ENCODE peak calls at places on chromosomes 1 and 21, in four cellular contexts. U is BJ; K is activated CD8-positive, alpha-beta T cell treated with anti-CD3 and anti-CD28 coated beads for 36 hours; F is nephron progenitor cell. I is an unnamed sample.

GRCh38 chr1:101918277-101918676 is 78.4 kb downstream of the OLFM3 start:
- DNase-seq in F (no peak), K (no peak), U (no peak), I (no peak)

GRCh38 chr1:16724718-16725438 is 15.4 kb upstream of the RNU1-4 start:
- DNase-seq in U (no peak), F (no peak), K (no peak), I (no peak)

GRCh38 chr1:1535989-1536937 is 4.2 kb downstream of the TMEM240 start:
- DNase-seq in K (no peak), U (no peak), F (no peak), I (no peak)

GRCh38 chr1:246724001-246724724 is at the start of gene SCCPDH:
- DNase-seq in U (peak; percentile 11), K (peak; percentile 83), F (peak; percentile 82), I (peak; percentile 84)

GRCh38 chr1:30756206-30756544 is 1.4 kb downstream of the LAPTM5 start:
- DNase-seq in U (no peak), K (no peak), F (no peak), I (no peak)

GRCh38 chr1:53176452-53177344 is 19.9 kb upstream of the CPT2 start:
- DNase-seq in K (no peak), F (no peak), U (no peak), I (peak; percentile 57)

GRCh38 chr1:236064674-236065508 is at the start of gene NID1:
- DNase-seq in F (peak; percentile 88), U (no peak), K (peak; percentile 13), I (peak; percentile 94)

GRCh38 chr1:48930011-48930410 is 153.3 kb upstream of the BEND5 start:
- DNase-seq in K (no peak), F (no peak), U (no peak), I (no peak)

GRCh38 chr1:156551866-156552265 is 20.5 kb downstream of the IQGAP3 start:
- DNase-seq in U (no peak), F (no peak), K (no peak), I (no peak)

GRCh38 chr1:205477759-205478247 is 22.0 kb upstream of the BLACAT1 start:
- DNase-seq in K (no peak), F (no peak), U (peak; percentile 39), I (peak; percentile 50)

GRCh38 chr1:199123615-199124014 is 484.8 kb downstream of the PTPRC start:
- DNase-seq in U (peak; percentile 66), F (no peak), K (no peak), I (no peak)

GRCh38 chr1:121483234-121483633 is 298.5 kb downstream of the SRGAP2C start:
- DNase-seq in U (no peak), K (no peak), F (no peak), I (no peak)

GRCh38 chr1:46411601-46412341 is 17.7 kb downstream of the FAAH start:
- DNase-seq in K (peak; percentile 51), F (peak; percentile 29), U (no peak), I (no peak)

GRCh38 chr1:15046487-15047165 is 106.9 kb upstream of the TMEM51 start:
- DNase-seq in K (peak; percentile 70), F (peak; percentile 89), U (peak; percentile 11), I (peak; percentile 90)
- TF ChIP-seq CTCF in K (peak; percentile 91), F (peak; percentile 97), U (peak; percentile 98), I (peak; percentile 85)

GRCh38 chr21:38333290-38334272 is 76.8 kb downstream of the KCNJ15 start:
- DNase-seq in K (no peak), U (no peak), F (no peak), I (no peak)
- TF ChIP-seq CTCF in K (no peak), U (peak; percentile 28), F (no peak), I (no peak)

DNA sequence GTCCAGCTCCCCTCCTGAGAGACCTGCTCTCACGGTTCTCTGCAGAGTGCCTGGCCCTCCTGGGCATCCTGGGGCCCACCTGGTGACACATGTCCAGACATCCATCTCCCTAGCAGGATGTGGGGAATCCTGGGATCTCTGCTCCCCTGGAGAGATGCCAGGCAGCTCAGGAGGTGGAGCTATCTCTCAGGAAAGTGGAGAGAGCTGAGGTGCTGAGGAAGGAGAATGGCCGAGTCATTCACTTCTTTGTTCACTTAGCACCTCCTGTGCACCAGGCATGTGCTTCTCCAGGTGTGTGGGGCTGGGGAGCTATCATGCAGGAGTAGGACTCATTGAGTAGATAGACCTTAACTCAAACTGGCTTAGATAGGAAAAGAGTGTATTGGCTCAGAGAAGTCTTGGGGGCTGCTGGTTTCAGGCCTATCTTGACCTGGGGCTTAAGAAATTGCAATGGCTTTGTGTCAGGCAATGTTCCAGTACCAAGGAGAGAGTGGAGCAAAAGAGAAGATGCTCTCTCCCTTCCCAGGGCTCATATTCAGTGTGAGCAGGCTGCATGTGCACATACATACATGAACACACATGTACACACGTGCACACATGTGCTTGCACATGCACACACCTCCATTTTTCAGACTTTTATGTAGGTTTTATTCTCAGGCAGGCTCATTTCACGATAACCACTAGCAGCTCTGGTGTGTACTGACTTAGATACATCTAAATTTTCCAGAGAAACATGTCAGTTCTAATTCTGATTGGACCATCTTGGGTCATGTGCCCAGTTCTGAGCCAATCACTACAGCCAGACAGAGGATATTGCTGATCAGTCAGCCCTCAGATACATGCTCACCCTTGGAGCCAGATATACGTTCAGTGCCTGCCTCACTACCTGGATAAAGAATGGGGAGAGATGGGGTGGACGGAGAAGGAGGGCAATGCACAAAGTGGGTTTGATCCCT is 437.6 kb downstream of the PTPRU start:
- DNase-seq in F (no peak), U (no peak), K (no peak), I (no peak)
- TF ChIP-seq CTCF in F (no peak), U (no peak), K (no peak), I (no peak)

GRCh38 chr1:103790172-103790571 is 40.5 kb downstream of the AMY1C start:
- DNase-seq in F (no peak), K (no peak), U (no peak), I (no peak)

GRCh38 chr1:103783944-103784377 is 34.3 kb downstream of the AMY1C start:
- DNase-seq in F (no peak), K (no peak), U (no peak), I (no peak)

GRCh38 chr1:103788377-103788776 is 38.7 kb downstream of the AMY1C start:
- DNase-seq in K (no peak), F (no peak), U (no peak), I (no peak)
- TF ChIP-seq CTCF in K (no peak), F (peak; percentile 30), U (no peak), I (no peak)

GRCh38 chr1:17881761-17882160 is 126.6 kb downstream of the ACTL8 start:
- DNase-seq in K (no peak), U (no peak), F (no peak), I (no peak)
- TF ChIP-seq CTCF in K (no peak), U (no peak), F (no peak), I (no peak)

GRCh38 chr21:34922487-34922886 is 126.6 kb downstream of the RUNX1 start:
- DNase-seq in U (no peak), K (no peak), F (no peak), I (no peak)
- TF ChIP-seq CTCF in U (no peak), K (no peak), F (no peak), I (no peak)

GRCh38 chr1:175244206-175244605 is 51.6 kb upstream of the KIAA0040 start:
- DNase-seq in U (no peak), F (no peak), K (no peak), I (no peak)
- TF ChIP-seq CTCF in U (no peak), F (no peak), K (no peak), I (no peak)

GRCh38 chr1:151583796-151584195 is 28.1 kb upstream of the SNX27 start:
- DNase-seq in K (no peak), U (no peak), F (no peak), I (no peak)
- TF ChIP-seq CTCF in K (no peak), U (no peak), F (no peak), I (no peak)

I was measured in ovary.